ENCODE peak calls at places on chromosomes 13 and 19, in ten cellular contexts. D is GM23248; N is heart right ventricle; K is tibial artery; Y is spleen; O is OCI-LY7; U is fibroblast of lung; M is prostate gland; A is left ventricle myocardium inferior; X is naive thymus-derived CD4-positive, alpha-beta T cell. I is an unnamed sample. For H3K36me3, the result is how much of the 10 kb centered on the place peaks cover.

GRCh38 chr19:33397536-33398360 is 24.2 kb downstream of the CEBPG start:
- DNase-seq in D (no peak), N (no peak), K (peak), Y (peak), O (no peak), U (no peak), M (no peak), A (no peak), X (no peak), I (peak)

GRCh38 chr13:36543671-36544070 is 111.4 kb downstream of the CCNA1 start:
- DNase-seq in D (no peak), N (peak), K (no peak), Y (no peak), O (no peak), U (no peak), M (no peak), A (no peak), X (no peak), I (no peak)

GRCh38 chr19:51703655-51704515 is 10.8 kb downstream of the SPACA6 start:
- DNase-seq in D (peak), N (peak), K (peak), Y (peak), O (peak), U (peak), M (peak), A (peak), X (peak), I (peak)

GRCh38 chr13:102235689-102236088 is 166.2 kb downstream of the FGF14 start:
- DNase-seq in D (no peak), N (no peak), K (no peak), Y (no peak), O (no peak), U (no peak), M (no peak), A (no peak), X (no peak), I (no peak)

GRCh38 chr19:55460670-55461258 is 678 bp downstream of the ISOC2 start:
- DNase-seq in D (peak), N (peak), K (peak), Y (peak), O (peak), U (peak), M (peak), A (peak), X (no peak), I (no peak)

GRCh38 chr19:3494051-3494450 is 6.4 kb downstream of the DOHH start:
- DNase-seq in D (no peak), N (no peak), K (no peak), Y (no peak), O (peak), U (no peak), M (no peak), A (no peak), X (peak), I (no peak)

GRCh38 chr13:97282705-97283104 is 60.6 kb downstream of the MBNL2 start:
- DNase-seq in D (peak), N (no peak), K (no peak), Y (no peak), O (no peak), U (no peak), M (no peak), A (no peak), X (no peak), I (no peak)

GRCh38 chr13:49869514-49869913 is 66.6 kb downstream of the SPRYD7 start:
- DNase-seq in D (peak), N (no peak), K (no peak), Y (no peak), O (peak), U (peak), M (no peak), A (no peak), X (no peak), I (no peak)

GRCh38 chr13:98919566-98919965 is 58.3 kb downstream of the DOCK9 start:
- DNase-seq in D (no peak), N (no peak), K (no peak), Y (no peak), O (peak), U (no peak), M (no peak), A (no peak), X (no peak), I (no peak)

GRCh38 chr19:17687857-17688784 is at the start of gene UNC13A:
- DNase-seq in D (peak), N (peak), K (no peak), Y (peak), O (no peak), U (peak), M (no peak), A (peak), X (peak), I (no peak)

GRCh38 chr19:3178377-3178972 is at the start of gene S1PR4:
- DNase-seq in D (no peak), N (no peak), K (no peak), Y (peak), O (peak), U (no peak), M (no peak), A (no peak), X (peak), I (no peak)

GRCh38 chr13:30645629-30646028 is 27.9 kb downstream of the USPL1 start:
- DNase-seq in D (no peak), N (no peak), K (no peak), Y (no peak), O (no peak), U (no peak), M (no peak), A (no peak), X (no peak), I (no peak)

GRCh38 chr13:113956571-113956970 is 17.3 kb downstream of the C13orf46 start:
- DNase-seq in D (no peak), N (no peak), K (no peak), Y (peak), O (no peak), U (no peak), M (no peak), A (no peak), X (no peak), I (peak)

GRCh38 chr19:4380254-4380727 is 20.1 kb downstream of the SH3GL1 start:
- DNase-seq in D (peak), N (peak), K (peak), Y (peak), O (peak), U (no peak), M (no peak), A (peak), X (peak), I (peak)

GRCh38 chr13:68066879-68067513 is 836.9 kb upstream of the PCDH9 start:
- DNase-seq in D (no peak), N (no peak), K (no peak), Y (no peak), O (no peak), U (no peak), M (no peak), A (no peak), X (no peak), I (no peak)

GRCh38 chr13:113862766-113863510 is 938 bp downstream of the GAS6 start:
- DNase-seq in D (peak), N (peak), K (peak), Y (no peak), O (no peak), U (no peak), M (no peak), A (peak), X (no peak), I (peak)

GRCh38 chr19:51137812-51138425 is 4.2 kb upstream of the SIGLEC7 start:
- DNase-seq in D (no peak), N (no peak), K (peak), Y (peak), O (no peak), U (no peak), M (no peak), A (no peak), X (no peak), I (no peak)

GRCh38 chr19:49637865-49638350 is 2.0 kb downstream of the RRAS start:
- DNase-seq in D (peak), N (peak), K (peak), Y (peak), O (no peak), U (peak), M (peak), A (peak), X (no peak), I (peak)

GRCh38 chr19:49680473-49681351 is 3.6 kb downstream of the PRMT1 start:
- DNase-seq in D (peak), N (peak), K (peak), Y (peak), O (peak), U (peak), M (peak), A (peak), X (peak), I (peak)

GRCh38 chr19:3700242-3701032 is at the start of gene PIP5K1C:
- DNase-seq in D (peak), N (peak), K (peak), Y (peak), O (peak), U (peak), M (peak), A (peak), X (peak), I (no peak)

GRCh38 chr13:43303040-43303729 is 279.8 kb downstream of the DNAJC15 start:
- DNase-seq in D (peak), N (peak), K (peak), Y (no peak), O (peak), U (peak), M (peak), A (peak), X (no peak), I (no peak)

GRCh38 chr13:28679628-28680027 is 20.7 kb downstream of the POMP start:
- DNase-seq in D (peak), N (no peak), K (no peak), Y (no peak), O (no peak), U (peak), M (no peak), A (no peak), X (no peak), I (no peak)

GRCh38 chr13:30224732-30225131 is 82.6 kb downstream of the KATNAL1 start:
- DNase-seq in D (peak), N (no peak), K (no peak), Y (no peak), O (no peak), U (no peak), M (no peak), A (no peak), X (no peak), I (no peak)

GRCh38 chr13:73325351-73326214 is 266.8 kb downstream of the KLF5 start:
- DNase-seq in D (no peak), N (no peak), K (no peak), Y (no peak), O (no peak), U (no peak), M (no peak), A (no peak), X (no peak), I (no peak)

GRCh38 chr19:18353378-18354005 is 13.1 kb downstream of the PGPEP1 start:
- DNase-seq in D (no peak), N (no peak), K (no peak), Y (no peak), O (no peak), U (no peak), M (no peak), A (no peak), X (no peak), I (no peak)

GRCh38 chr19:45150731-45151725 is 9.8 kb downstream of the NKPD1 start:
- DNase-seq in D (no peak), N (no peak), K (no peak), Y (peak), O (no peak), U (no peak), M (no peak), A (no peak), X (no peak), I (no peak)

GRCh38 chr13:97477824-97478223 is 43.9 kb downstream of the RAP2A start:
- DNase-seq in D (no peak), N (no peak), K (no peak), Y (no peak), O (no peak), U (no peak), M (no peak), A (no peak), X (no peak), I (no peak)

GRCh38 chr13:97659602-97660001 is 225.6 kb downstream of the RAP2A start:
- DNase-seq in D (peak), N (peak), K (no peak), Y (no peak), O (no peak), U (peak), M (no peak), A (no peak), X (no peak), I (no peak)

GRCh38 chr19:30328096-30328495 is 44.1 kb upstream of the ZNF536 start:
- DNase-seq in D (no peak), N (no peak), K (no peak), Y (no peak), O (no peak), U (no peak), M (no peak), A (no peak), X (no peak), I (no peak)

GRCh38 chr19:1081301-1082164 is 13.6 kb downstream of the POLR2E start:
- DNase-seq in D (no peak), N (no peak), K (no peak), Y (peak), O (no peak), U (no peak), M (no peak), A (no peak), X (no peak), I (peak)

GRCh38 chr19:4373601-4374441 is 26.5 kb downstream of the SH3GL1 start:
- DNase-seq in D (peak), N (peak), K (peak), Y (no peak), O (no peak), U (peak), M (no peak), A (peak), X (no peak), I (no peak)

GRCh38 chr13:100828226-100828625 is 153.6 kb upstream of the TMTC4 start:
- DNase-seq in D (no peak), N (no peak), K (no peak), Y (no peak), O (no peak), U (no peak), M (no peak), A (no peak), X (no peak), I (no peak)

GRCh38 chr13:83796364-83796763 is 85.9 kb downstream of the SLITRK1 start:
- DNase-seq in D (no peak), N (no peak), K (no peak), Y (no peak), O (no peak), U (no peak), M (no peak), A (no peak), X (no peak), I (no peak)

GRCh38 chr19:1136201-1136600 is 32.4 kb downstream of the GPX4 start:
- DNase-seq in D (no peak), N (no peak), K (no peak), Y (no peak), O (no peak), U (no peak), M (no peak), A (no peak), X (no peak), I (no peak)

GRCh38 chr13:30466841-30467252 is 1.1 kb upstream of the HMGB1 start:
- DNase-seq in D (peak), N (no peak), K (no peak), Y (no peak), O (peak), U (no peak), M (no peak), A (no peak), X (no peak), I (no peak)

GRCh38 chr19:43723588-43723987 is 7.7 kb downstream of the IRGC start:
- DNase-seq in D (peak), N (no peak), K (no peak), Y (no peak), O (no peak), U (peak), M (no peak), A (no peak), X (no peak), I (no peak)

GRCh38 chr19:1554968-1555801 is 12.9 kb downstream of the MEX3D start:
- DNase-seq in D (no peak), N (no peak), K (no peak), Y (no peak), O (no peak), U (no peak), M (no peak), A (no peak), X (no peak), I (no peak)

GRCh38 chr13:20418953-20419352 is 106.7 kb downstream of the CRYL1 start:
- DNase-seq in D (no peak), N (no peak), K (no peak), Y (no peak), O (no peak), U (no peak), M (no peak), A (no peak), X (no peak), I (no peak)

DNA sequence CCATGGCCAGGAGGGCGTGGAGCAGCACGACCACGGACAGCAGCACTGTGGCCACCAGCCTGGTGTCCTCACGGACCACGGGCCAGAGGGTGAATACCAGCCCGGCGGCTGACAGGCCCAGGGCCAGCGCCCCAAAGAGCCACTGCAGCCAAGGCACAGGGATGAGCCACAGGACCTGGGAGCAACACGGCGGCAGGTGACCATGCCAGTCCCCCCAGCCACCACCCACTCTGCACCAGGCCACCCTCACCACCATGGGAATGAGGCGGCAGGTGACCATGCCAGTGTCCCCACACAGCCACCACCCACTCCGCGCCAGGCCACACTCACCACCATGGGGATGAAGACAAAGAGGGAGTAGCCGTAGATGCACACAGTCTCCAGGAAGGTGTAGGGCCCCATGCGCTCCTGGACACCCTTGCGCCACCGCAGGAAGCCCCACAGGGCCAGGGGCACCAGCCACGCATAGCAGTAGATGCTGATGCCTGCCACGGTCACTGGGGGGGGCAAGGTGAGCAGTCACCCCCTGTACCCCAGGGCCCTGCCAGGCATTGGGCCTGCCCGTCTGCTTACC is 4.8 kb downstream of the YIPF2 start:
- DNase-seq in D (no peak), N (no peak), K (no peak), Y (no peak), O (no peak), U (no peak), M (no peak), A (no peak), X (no peak), I (peak)
- H3K36me3 ChIP-seq in D (under half), N (half or more), K (under half), Y (under half), O (half or more), U (under half), M (under half), A (half or more), X (half or more), I (under half)

GRCh38 chr19:14669940-14670339 is 4.7 kb downstream of the ADGRE3 start:
- DNase-seq in D (no peak), N (no peak), K (no peak), Y (no peak), O (no peak), U (no peak), M (no peak), A (no peak), X (no peak), I (no peak)
- H3K27ac ChIP-seq in D (no peak), N (no peak), K (no peak), Y (no peak), O (no peak), U (no peak), M (no peak), A (no peak), X (no peak), I (no peak)

GRCh38 chr19:38535212-38535611 is 82.5 kb downstream of the MAP4K1 start:
- DNase-seq in D (no peak), N (no peak), K (no peak), Y (no peak), O (no peak), U (no peak), M (no peak), A (no peak), X (no peak), I (no peak)
- H3K36me3 ChIP-seq in D (under half), N (under half), K (under half), Y (under half), O (under half), U (under half), M (under half), A (under half), X (under half), I (under half)

DNA sequence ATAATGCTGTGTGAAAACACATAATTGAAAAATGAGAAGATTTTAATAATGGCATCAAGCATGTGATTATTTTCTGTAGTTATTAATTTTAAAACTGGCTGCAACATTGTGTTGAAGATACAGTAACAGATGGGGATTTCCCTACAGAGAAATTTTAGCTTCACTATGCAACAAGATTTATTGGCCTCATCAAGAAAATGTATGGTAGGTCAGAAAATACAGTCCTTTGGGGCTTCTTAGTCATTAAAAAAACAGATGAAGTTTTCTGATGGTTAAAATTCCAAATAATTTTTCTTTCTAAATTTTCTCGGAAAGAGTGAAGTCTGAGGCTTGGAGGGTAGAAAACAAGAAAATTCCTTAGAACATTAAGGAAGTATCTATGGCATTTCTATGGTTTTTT is 1790.8 kb upstream of the PCDH20 start:
- DNase-seq in D (no peak), N (no peak), K (no peak), Y (no peak), O (no peak), U (peak), M (no peak), A (no peak), X (no peak), I (no peak)
- H3K27ac ChIP-seq in D (no peak), N (no peak), K (no peak), Y (no peak), O (no peak), U (no peak), M (no peak), A (no peak), X (no peak), I (no peak)

DNA sequence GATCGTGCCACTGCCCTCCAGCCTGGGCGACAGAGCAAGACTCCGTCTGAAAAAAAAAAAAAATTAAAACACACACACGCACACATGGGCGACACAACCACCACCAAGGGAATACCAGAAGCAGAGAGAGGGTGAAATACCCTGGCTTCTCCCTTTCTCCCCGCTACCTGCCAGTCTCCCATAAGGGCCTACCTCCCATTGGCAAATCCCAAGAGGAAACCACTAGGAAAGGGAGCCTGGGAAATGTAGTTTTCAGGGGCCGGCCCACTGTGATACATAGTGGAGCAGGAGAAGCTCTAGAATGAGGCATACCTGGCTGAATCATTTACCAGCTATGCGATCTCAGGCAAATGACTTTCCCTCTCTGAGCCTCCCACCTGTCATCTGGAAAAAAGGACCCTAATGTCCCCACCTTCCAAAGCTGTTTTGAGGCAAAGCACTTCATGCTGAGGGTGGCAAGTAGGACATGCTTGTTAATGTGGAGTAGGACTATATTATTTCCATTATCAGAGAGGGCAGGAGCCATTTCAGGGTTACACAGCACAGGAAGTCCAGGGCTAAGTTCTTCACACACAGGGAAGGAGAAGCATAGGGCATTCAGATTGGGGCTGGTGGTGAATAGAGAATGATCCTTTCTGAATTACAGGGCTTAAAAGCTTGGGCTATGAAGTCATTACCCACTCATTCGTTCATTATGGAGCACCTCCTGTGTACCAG is 14.3 kb upstream of the HNRNPUL1 start:
- DNase-seq in D (no peak), N (no peak), K (no peak), Y (no peak), O (no peak), U (no peak), M (no peak), A (no peak), X (no peak), I (no peak)
- H3K36me3 ChIP-seq in D (half or more), N (half or more), K (half or more), Y (under half), O (under half), U (under half), M (under half), A (half or more), X (under half), I (half or more)

GRCh38 chr13:70938462-70938861 is 830.2 kb upstream of the KLHL1 start:
- DNase-seq in D (no peak), N (no peak), K (no peak), Y (no peak), O (no peak), U (no peak), M (no peak), A (no peak), X (no peak), I (no peak)

GRCh38 chr13:70932511-70932910 is 824.3 kb upstream of the KLHL1 start:
- DNase-seq in D (no peak), N (no peak), K (no peak), Y (no peak), O (no peak), U (no peak), M (no peak), A (no peak), X (no peak), I (no peak)
- H3K27ac ChIP-seq in D (no peak), N (no peak), K (no peak), Y (no peak), O (no peak), U (no peak), M (no peak), A (no peak), X (no peak), I (no peak)

GRCh38 chr13:25699600-25699999 is 327.8 kb downstream of the ATP8A2 start:
- DNase-seq in D (no peak), N (no peak), K (no peak), Y (no peak), O (no peak), U (no peak), M (no peak), A (no peak), X (no peak), I (no peak)
- H3K36me3 ChIP-seq in D (under half), N (under half), K (under half), Y (under half), O (under half), U (under half), M (under half), A (under half), X (under half), I (under half)

I was measured in RWPE2.